ENCODE peak calls at places on chromosomes 4 and X, in four cellular contexts. H, V, A and R are unnamed samples.

GRCh38 chr4:121147923-121148443 is 16.1 kb downstream of the TNIP3 start:
- DNase-seq in A (no peak), H (no peak), V (no peak), R (no peak)

GRCh38 chrX:129779747-129780146 is at the start of gene SASH3:
- DNase-seq in H (no peak), A (peak), V (peak), R (no peak)

GRCh38 chr4:103934178-103934789 is 214.5 kb upstream of the TACR3 start:
- DNase-seq in H (no peak), A (no peak), V (no peak), R (no peak)

GRCh38 chr4:22502895-22503814 is 12.7 kb downstream of the ADGRA3 start:
- DNase-seq in V (no peak), A (no peak), H (no peak), R (no peak)

GRCh38 chrX:129686422-129686948 is 31.7 kb upstream of the APLN start:
- DNase-seq in A (no peak), H (no peak), V (no peak), R (peak)

GRCh38 chr4:101200561-101200960 is 146.8 kb downstream of the PPP3CA start:
- DNase-seq in H (no peak), V (no peak), A (no peak), R (no peak)

GRCh38 chr4:48234575-48234974 is 35.1 kb downstream of the TEC start:
- DNase-seq in H (no peak), V (no peak), A (no peak), R (no peak)

GRCh38 chr4:155442267-155443105 is 65.7 kb upstream of the MAP9 start:
- DNase-seq in H (peak), V (peak), A (peak), R (peak)

GRCh38 chr4:173935622-173936405 is 347.7 kb downstream of the FBXO8 start:
- DNase-seq in A (no peak), V (no peak), H (no peak), R (no peak)

GRCh38 chr4:94375364-94375763 is 32.7 kb upstream of the HPGDS start:
- DNase-seq in H (no peak), A (no peak), V (no peak), R (no peak)

GRCh38 chr4:85762204-85762884 is 287.4 kb downstream of the ARHGAP24 start:
- DNase-seq in V (no peak), A (no peak), H (no peak), R (no peak)

GRCh38 chr4:158259955-158260575 is 49.8 kb downstream of the TMEM144 start:
- DNase-seq in H (no peak), A (no peak), V (no peak), R (no peak)

GRCh38 chr4:7194251-7195137 is 2.2 kb downstream of the SORCS2 start:
- DNase-seq in V (peak), H (peak), A (peak), R (no peak)

GRCh38 chrX:57286507-57287251 is at the start of gene FAAH2:
- DNase-seq in V (peak), H (no peak), A (peak), R (no peak)

GRCh38 chrX:106263817-106264216 is 95.7 kb downstream of the PWWP3B start:
- DNase-seq in A (no peak), V (no peak), H (no peak), R (no peak)

GRCh38 chr4:155403886-155404285 is 27.1 kb upstream of the MAP9 start:
- DNase-seq in V (no peak), A (no peak), H (no peak), R (no peak)

GRCh38 chr4:75726577-75726976 is 2.2 kb downstream of the USO1 start:
- DNase-seq in V (no peak), H (no peak), A (no peak), R (no peak)

GRCh38 chr4:114302472-114302871 is 296.1 kb upstream of the UGT8 start:
- DNase-seq in A (no peak), H (no peak), V (no peak), R (no peak)

GRCh38 chr4:84710520-84710919 is 127.6 kb downstream of the CDS1 start:
- DNase-seq in A (no peak), V (no peak), H (no peak), R (no peak)

GRCh38 chr4:169252339-169253086 is 18.2 kb downstream of the SH3RF1 start:
- DNase-seq in V (no peak), A (no peak), H (no peak), R (no peak)

GRCh38 chr4:97453186-97453585 is 690.1 kb downstream of the STPG2 start:
- DNase-seq in V (no peak), H (no peak), A (no peak), R (no peak)

GRCh38 chr4:16043820-16044554 is 39.8 kb downstream of the PROM1 start:
- DNase-seq in H (no peak), V (no peak), A (no peak), R (no peak)